ENCODE peak calls at places on chromosome 21, in five cellular contexts. L is epithelial cell of esophagus, K is WTC11, G is lower lobe of right lung, A is fibroblast of mammary gland. I is an unnamed sample.
A peak's percentile ranks its signal among the peaks of the same experiment; 100 is the strongest.

GRCh38 chr21:32921632-32922230 is 104.0 kb upstream of the OLIG2 start:
- DNase-seq in L (peak; percentile 11), K (peak; percentile 72), G (peak; percentile 61), A (peak; percentile 33), I (peak; percentile 27)

GRCh38 chr21:26814374-26814773 is 30.8 kb downstream of the ADAMTS1 start:
- DNase-seq in L (no peak), K (no peak), G (no peak), A (no peak), I (no peak)

GRCh38 chr21:29299046-29299905 is 554 bp downstream of the BACH1 start:
- DNase-seq in L (peak; percentile 54), K (peak; percentile 50), G (peak; percentile 81), A (peak; percentile 55), I (peak; percentile 55)

GRCh38 chr21:18041012-18041411 is 203.6 kb upstream of the CHODL start:
- DNase-seq in L (peak; percentile 2), K (peak; percentile 15), G (no peak), A (peak; percentile 0), I (peak; percentile 73)

GRCh38 chr21:26001356-26001755 is 169.2 kb downstream of the APP start:
- DNase-seq in L (no peak), K (no peak), G (no peak), A (no peak), I (no peak)

GRCh38 chr21:15309721-15310120 is 244.9 kb upstream of the NRIP1 start:
- DNase-seq in L (no peak), K (no peak), G (no peak), A (peak; percentile 51), I (no peak)

GRCh38 chr21:17045214-17045835 is 467.5 kb upstream of the CXADR start:
- DNase-seq in L (peak; percentile 38), K (no peak), G (no peak), A (peak; percentile 65), I (peak; percentile 45)

GRCh38 chr21:30984897-30985296 is 53.4 kb downstream of the KRTAP19-8 start:
- DNase-seq in L (no peak), K (no peak), G (no peak), A (no peak), I (no peak)

GRCh38 chr21:31564439-31564838 is 95.1 kb upstream of the SOD1 start:
- DNase-seq in L (peak; percentile 27), K (no peak), G (no peak), A (peak; percentile 15), I (no peak)

GRCh38 chr21:31552826-31553225 is 106.7 kb upstream of the SOD1 start:
- DNase-seq in L (no peak), K (no peak), G (no peak), A (no peak), I (no peak)

GRCh38 chr21:33801424-33802405 is 113.9 kb downstream of the ATP5PO start:
- DNase-seq in L (peak; percentile 99), K (peak; percentile 24), G (no peak), A (peak; percentile 63), I (peak; percentile 97)

GRCh38 chr21:37914211-37914900 is 1.9 kb downstream of the KCNJ6 start:
- DNase-seq in L (peak; percentile 33), K (peak; percentile 86), G (peak; percentile 57), A (no peak), I (peak; percentile 30)

GRCh38 chr21:29196021-29196663 is 65.7 kb downstream of the MAP3K7CL start:
- DNase-seq in L (peak; percentile 94), K (no peak), G (peak; percentile 49), A (peak; percentile 96), I (peak; percentile 94)

GRCh38 chr21:30189763-30190162 is 23.2 kb upstream of the CLDN17 start:
- DNase-seq in L (no peak), K (no peak), G (no peak), A (no peak), I (no peak)

GRCh38 chr21:33350676-33351075 is 25.9 kb downstream of the IFNAR1 start:
- DNase-seq in L (no peak), K (no peak), G (no peak), A (no peak), I (no peak)

GRCh38 chr21:24050233-24050632 is 1557.0 kb downstream of the MRPL39 start:
- DNase-seq in L (no peak), K (no peak), G (no peak), A (no peak), I (no peak)

GRCh38 chr21:15749045-15749867 is 19.5 kb downstream of the USP25 start:
- DNase-seq in L (no peak), K (no peak), G (no peak), A (peak; percentile 28), I (no peak)

GRCh38 chr21:38306407-38306806 is 49.6 kb downstream of the KCNJ15 start:
- DNase-seq in L (peak; percentile 72), K (no peak), G (no peak), A (peak; percentile 95), I (peak; percentile 75)

GRCh38 chr21:21291883-21292569 is 293.8 kb downstream of the NCAM2 start:
- DNase-seq in L (no peak), K (no peak), G (no peak), A (no peak), I (no peak)

GRCh38 chr21:37580690-37581089 is 214.1 kb downstream of the DYRK1A start:
- DNase-seq in L (no peak), K (no peak), G (no peak), A (no peak), I (no peak)

GRCh38 chr21:26506951-26507350 is 66.1 kb downstream of the CYYR1 start:
- DNase-seq in L (peak; percentile 89), K (no peak), G (no peak), A (peak; percentile 45), I (peak; percentile 75)

GRCh38 chr21:38768385-38769071 is 37.2 kb upstream of the ETS2 start:
- DNase-seq in L (peak; percentile 83), K (no peak), G (no peak), A (peak; percentile 95), I (peak; percentile 35)

DNA sequence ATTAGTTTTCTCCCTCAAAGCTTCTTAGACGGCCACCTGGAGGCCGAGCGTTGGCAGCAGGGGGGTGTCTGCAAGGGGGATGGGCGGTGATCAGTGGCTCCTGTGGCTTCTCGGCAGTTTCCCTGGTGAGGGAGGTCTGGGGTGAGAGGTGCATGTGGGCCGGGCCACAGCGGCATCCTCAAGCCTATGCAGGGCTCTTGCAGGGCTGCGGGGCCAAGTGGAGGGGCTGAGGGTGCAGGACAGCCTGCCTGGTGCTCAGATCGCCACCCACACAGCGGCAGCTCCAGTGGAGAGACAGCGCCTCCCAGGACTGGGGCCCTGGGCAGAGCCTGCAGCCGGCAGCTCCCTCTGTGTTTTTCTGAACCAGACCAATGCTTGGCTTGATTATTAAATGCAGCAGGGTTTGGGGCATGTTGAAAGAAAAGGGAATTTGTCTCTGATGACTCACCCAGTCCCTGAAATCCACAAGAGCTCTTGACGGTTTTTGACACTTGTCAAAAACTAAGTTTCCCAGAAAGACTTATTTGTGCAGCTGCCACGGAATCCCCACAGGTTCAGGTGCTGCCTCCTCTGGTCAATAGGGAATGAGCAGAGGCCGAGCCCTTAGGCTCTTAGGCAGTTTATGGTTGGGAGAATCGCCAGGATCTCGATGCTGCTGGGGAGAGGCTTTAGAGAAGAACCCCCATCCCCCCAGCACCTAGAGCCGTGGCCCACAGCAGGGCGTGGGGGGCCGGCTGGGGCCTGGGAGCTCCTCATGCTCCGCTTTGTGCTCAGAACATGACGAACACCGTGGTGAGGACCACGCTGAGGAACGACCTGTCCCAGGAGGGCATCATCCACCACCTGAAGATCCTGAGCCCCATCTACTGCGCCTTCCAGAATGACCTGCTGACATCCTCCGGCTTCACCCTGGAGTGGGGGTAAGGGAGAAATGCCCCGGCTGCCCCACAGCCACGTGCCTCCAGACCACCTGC is 54.7 kb downstream of the UMODL1 start:
- DNase-seq in L (peak; percentile 41), K (peak; percentile 29), G (no peak), A (peak; percentile 64), I (peak; percentile 72)
- TF ChIP-seq CTCF in L (peak; percentile 38), K (no peak), G (peak; percentile 33), A (peak; percentile 22), I (peak; percentile 6)

DNA sequence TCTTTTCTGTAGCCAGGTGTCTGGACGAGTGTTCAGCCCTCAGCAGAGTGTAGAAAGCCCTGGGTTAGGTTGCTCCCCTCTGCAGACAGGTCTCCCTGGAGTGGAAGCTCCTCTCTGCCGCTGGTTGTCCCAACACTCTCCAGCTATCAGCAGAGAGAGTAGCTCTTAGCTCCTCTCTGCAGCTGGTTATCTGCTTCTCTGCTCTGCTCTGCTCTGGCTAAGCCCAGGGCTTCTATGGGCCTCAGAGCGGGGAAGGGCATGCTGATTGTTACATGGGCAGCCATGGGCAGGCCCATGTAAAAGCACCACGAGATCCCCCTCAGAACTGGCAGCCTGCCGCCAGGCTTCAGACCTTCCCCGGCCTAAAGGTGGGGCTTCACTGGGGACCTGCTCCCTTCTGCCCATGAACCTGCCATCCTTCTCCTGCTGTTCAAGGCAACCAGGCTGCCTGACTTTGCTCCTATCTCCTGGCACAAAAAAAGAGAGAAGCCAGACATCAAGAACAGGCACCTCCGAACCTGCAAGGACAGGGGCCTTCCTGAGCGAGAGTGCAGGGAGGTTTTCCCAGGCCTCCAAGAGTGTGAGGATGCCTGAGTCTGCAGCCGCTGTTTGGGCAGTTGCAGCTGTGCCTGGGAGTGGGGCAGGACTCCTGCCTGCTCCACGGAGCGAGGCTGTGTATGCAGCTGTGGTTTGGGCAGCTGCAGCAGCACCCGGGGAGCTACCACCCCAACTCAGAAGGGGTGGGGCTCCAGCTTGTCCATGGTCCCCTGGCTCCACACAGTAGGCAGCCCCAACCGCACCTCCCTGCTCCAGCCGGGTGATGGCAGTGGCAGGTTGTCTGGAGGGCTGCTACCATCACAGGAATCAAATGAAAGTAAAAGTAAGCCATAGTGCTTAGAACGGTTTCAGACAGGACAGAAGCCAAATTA is 973.7 kb downstream of the LTN1 start:
- DNase-seq in L (no peak), K (peak; percentile 43), G (no peak), A (no peak), I (peak; percentile 11)
- TF ChIP-seq CTCF in L (no peak), K (no peak), G (no peak), A (no peak), I (no peak)

DNA sequence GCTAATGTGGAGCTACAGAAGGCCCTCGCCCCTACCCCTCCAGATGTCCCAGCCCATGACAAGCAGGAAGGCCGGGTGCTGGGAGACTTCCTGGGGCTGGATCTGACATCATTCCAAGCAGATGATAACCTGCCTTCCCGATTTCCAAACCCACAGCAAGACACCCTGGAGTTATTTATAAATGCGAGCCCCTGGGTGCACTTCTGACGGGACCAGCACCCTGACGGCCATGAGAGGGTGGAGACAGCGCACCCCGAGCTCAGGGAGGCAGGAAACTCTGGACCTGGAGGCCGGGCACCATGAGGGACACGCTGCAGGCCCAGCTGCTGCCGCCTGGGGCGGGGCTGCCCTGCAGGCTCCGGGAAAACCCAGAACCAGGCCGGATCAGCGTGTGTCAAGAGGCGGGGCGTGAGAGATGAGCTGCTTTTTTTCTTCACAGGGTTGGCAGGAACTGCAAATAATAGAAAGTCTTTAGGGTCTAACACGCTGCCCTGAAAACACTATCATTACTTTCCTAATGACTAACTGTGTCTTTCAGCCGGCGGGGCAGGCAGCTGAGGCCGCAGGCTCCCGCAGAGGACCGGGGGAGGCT is 2.5 kb upstream of the PCBP3 start:
- DNase-seq in L (peak; percentile 19), K (peak; percentile 62), G (no peak), A (peak; percentile 72), I (peak; percentile 28)
- TF ChIP-seq CTCF in L (no peak), K (no peak), G (no peak), A (peak; percentile 24), I (no peak)

GRCh38 chr21:43619344-43619743 is 39.9 kb downstream of the HSF2BP start:
- DNase-seq in L (no peak), K (no peak), G (no peak), A (no peak), I (no peak)

GRCh38 chr21:43623588-43623987 is 35.7 kb downstream of the HSF2BP start:
- DNase-seq in L (no peak), K (no peak), G (no peak), A (no peak), I (no peak)

GRCh38 chr21:43619856-43620255 is 39.4 kb downstream of the HSF2BP start:
- DNase-seq in L (no peak), K (no peak), G (no peak), A (no peak), I (peak; percentile 23)

GRCh38 chr21:43622796-43623195 is 36.5 kb downstream of the HSF2BP start:
- DNase-seq in L (peak; percentile 81), K (no peak), G (no peak), A (no peak), I (no peak)

GRCh38 chr21:43618940-43619339 is 40.3 kb downstream of the HSF2BP start:
- DNase-seq in L (no peak), K (no peak), G (no peak), A (no peak), I (no peak)
- TF ChIP-seq CTCF in L (no peak), K (no peak), G (no peak), A (no peak), I (no peak)